ENCODE peak calls at places on chromosomes 4 and X, in ten cellular contexts. V, U, E, J, P, H, T, Q, I and O are unnamed samples.

GRCh38 chr4:98501383-98501782 is 157.0 kb downstream of the TSPAN5 start:
- DNase-seq in P (no peak), T (no peak), J (no peak), H (no peak), E (no peak), Q (no peak), I (no peak), U (no peak), V (no peak), O (no peak)

GRCh38 chr4:127698789-127699200 is 31.4 kb upstream of the SLC25A31 start:
- DNase-seq in T (no peak), I (no peak), V (peak), Q (no peak), J (peak), H (no peak), P (no peak), E (no peak), U (no peak), O (no peak)

GRCh38 chrX:118525146-118525725 is 29.6 kb downstream of the DOCK11 start:
- DNase-seq in T (no peak), P (no peak), E (no peak), H (no peak), U (no peak), V (no peak), Q (no peak), I (no peak), J (no peak), O (no peak)

GRCh38 chr4:87633239-87633638 is 16.8 kb upstream of the DMP1 start:
- DNase-seq in I (peak), J (no peak), U (no peak), H (no peak), E (peak), V (peak), P (peak), T (no peak), Q (no peak), O (no peak)

GRCh38 chrX:22097295-22097694 is 65.2 kb downstream of the PHEX start:
- DNase-seq in E (no peak), H (no peak), J (no peak), U (no peak), Q (no peak), T (no peak), I (no peak), P (no peak), V (no peak), O (no peak)

GRCh38 chr4:142373610-142374009 is 472.5 kb downstream of the INPP4B start:
- DNase-seq in J (no peak), P (no peak), H (no peak), Q (no peak), U (no peak), V (no peak), T (no peak), I (no peak), E (no peak), O (no peak)

GRCh38 chr4:3870567-3870962 is 104.4 kb downstream of the ADRA2C start:
- DNase-seq in Q (no peak), V (no peak), H (no peak), J (no peak), U (no peak), T (no peak), P (no peak), E (no peak), I (no peak), O (no peak)

GRCh38 chr4:114458728-114459127 is 139.9 kb upstream of the UGT8 start:
- DNase-seq in E (no peak), J (no peak), I (no peak), Q (no peak), P (no peak), V (no peak), U (no peak), H (no peak), T (no peak), O (no peak)

GRCh38 chrX:30887721-30888120 is 1.3 kb downstream of the TAB3 start:
- DNase-seq in E (no peak), H (no peak), P (no peak), U (no peak), T (no peak), Q (no peak), I (no peak), J (no peak), V (no peak), O (no peak)

GRCh38 chrX:7941390-7942042 is 14.3 kb upstream of the PNPLA4 start:
- DNase-seq in Q (no peak), T (no peak), V (peak), P (no peak), H (no peak), I (peak), E (no peak), J (no peak), U (no peak), O (no peak)

GRCh38 chrX:6505960-6506359 is 29.0 kb downstream of the VCX3A start:
- DNase-seq in Q (no peak), P (no peak), H (no peak), U (no peak), V (no peak), I (no peak), E (no peak), J (no peak), T (no peak), O (no peak)

GRCh38 chrX:44036336-44036735 is 63.1 kb upstream of the NDP start:
- DNase-seq in V (peak), U (no peak), I (no peak), Q (no peak), J (no peak), T (no peak), H (no peak), P (no peak), E (no peak), O (no peak)

GRCh38 chr4:189221691-189222090 is 719.0 kb upstream of the FRG1 start:
- DNase-seq in U (no peak), E (no peak), I (no peak), P (no peak), H (no peak), V (no peak), T (no peak), Q (no peak), J (no peak), O (no peak)

GRCh38 chr4:3011456-3012220 is 48.3 kb downstream of the GRK4 start:
- DNase-seq in V (no peak), J (no peak), E (no peak), I (no peak), P (no peak), T (no peak), U (no peak), H (no peak), Q (no peak), O (no peak)

GRCh38 chr4:169024762-169025161 is 14.7 kb upstream of the CBR4 start:
- DNase-seq in E (peak), Q (no peak), I (peak), U (no peak), J (peak), T (no peak), H (peak), P (peak), V (no peak), O (no peak)

GRCh38 chrX:133994576-133994975 is 9.2 kb upstream of the GPC3 start:
- DNase-seq in E (no peak), I (no peak), V (no peak), P (no peak), H (no peak), U (no peak), J (no peak), T (no peak), Q (no peak), O (no peak)

GRCh38 chr4:145709336-145709735 is 29.4 kb downstream of the C4orf51 start:
- DNase-seq in J (no peak), U (no peak), Q (no peak), T (no peak), H (no peak), I (no peak), P (peak), V (no peak), E (no peak), O (no peak)

GRCh38 chr4:69518102-69518501 is 22.4 kb upstream of the UGT2B4 start:
- DNase-seq in P (no peak), T (no peak), I (no peak), V (no peak), U (no peak), Q (no peak), E (no peak), J (no peak), H (no peak), O (no peak)

GRCh38 chrX:16711219-16712115 is 1.0 kb downstream of the CTPS2 start:
- DNase-seq in E (no peak), J (peak), V (no peak), Q (peak), I (peak), U (no peak), T (no peak), P (no peak), H (peak), O (no peak)

GRCh38 chr4:6526171-6526570 is 48.8 kb upstream of the MAN2B2 start:
- DNase-seq in P (no peak), I (no peak), H (no peak), T (no peak), U (no peak), V (no peak), J (no peak), E (no peak), Q (no peak), O (no peak)

GRCh38 chr4:78747328-78747946 is 28.7 kb upstream of the BMP2K start:
- DNase-seq in H (no peak), E (no peak), I (no peak), J (no peak), V (no peak), U (no peak), Q (no peak), P (no peak), T (no peak), O (no peak)

GRCh38 chrX:13487731-13488505 is 81.5 kb upstream of the EGFL6 start:
- DNase-seq in T (peak), P (peak), Q (peak), I (peak), E (no peak), U (no peak), J (peak), V (peak), H (no peak), O (peak)

GRCh38 chr4:25938251-25939186 is 24.5 kb downstream of the SMIM20 start:
- DNase-seq in I (no peak), P (no peak), Q (no peak), J (no peak), E (no peak), T (no peak), V (no peak), U (no peak), H (no peak), O (no peak)

GRCh38 chr4:7650606-7651400 is 216.1 kb upstream of the PSAPL1 start:
- DNase-seq in P (no peak), J (peak), Q (peak), T (no peak), E (no peak), I (peak), U (no peak), V (no peak), H (no peak), O (no peak)

GRCh38 chrX:141468940-141469339 is 115.6 kb downstream of the SPANXA1 start:
- DNase-seq in U (no peak), I (no peak), P (no peak), T (no peak), Q (no peak), J (no peak), H (no peak), V (peak), E (no peak), O (no peak)

GRCh38 chr4:43837171-43837570 is 611.4 kb downstream of the KCTD8 start:
- DNase-seq in P (no peak), V (peak), Q (no peak), U (no peak), T (no peak), H (no peak), J (no peak), I (no peak), E (no peak), O (no peak)

GRCh38 chr4:15668566-15669435 is 12.8 kb upstream of the FAM200B start:
- DNase-seq in U (no peak), T (no peak), J (no peak), V (no peak), E (no peak), Q (no peak), I (no peak), P (no peak), H (no peak), O (no peak)

GRCh38 chr4:109432676-109433075 is 939 bp upstream of the SEC24B start:
- DNase-seq in P (no peak), E (no peak), J (no peak), I (no peak), Q (no peak), T (no peak), V (peak), H (no peak), U (no peak), O (no peak)

GRCh38 chr4:165199722-165200121 is 7.6 kb upstream of the KLHL2 start:
- DNase-seq in V (peak), U (no peak), H (no peak), P (no peak), Q (no peak), J (no peak), I (no peak), T (no peak), E (no peak), O (no peak)

GRCh38 chrX:45011131-45011530 is 138.1 kb downstream of the KDM6A start:
- DNase-seq in H (no peak), T (no peak), I (no peak), V (no peak), U (no peak), P (no peak), J (no peak), Q (no peak), E (no peak), O (no peak)

GRCh38 chr4:54318904-54319303 is 89.8 kb downstream of the PDGFRA start:
- DNase-seq in V (peak), P (no peak), Q (peak), I (peak), J (peak), U (no peak), E (no peak), H (no peak), T (no peak), O (no peak)

GRCh38 chrX:134626434-134626833 is 31.8 kb downstream of the PLAC1 start:
- DNase-seq in H (no peak), T (no peak), U (no peak), J (no peak), I (no peak), Q (no peak), E (no peak), V (no peak), P (no peak), O (no peak)

GRCh38 chr4:180664766-180665368 is 1578.3 kb upstream of the TENM3 start:
- DNase-seq in I (peak), H (peak), U (no peak), E (peak), V (peak), Q (peak), P (peak), T (peak), J (peak), O (peak)